ENCODE peak calls at places on chromosomes 2 and 18, in eight cellular contexts. One of them, this sample, is unnamed.

GRCh38 chr2:157898591-157898996 is 22.5 kb upstream of the ACVR1 start:
- DNase-seq in H1: no peak
- DNase-seq in spleen: no peak
- DNase-seq in GM12878: no peak
- DNase-seq in gastrocnemius medialis: no peak
- DNase-seq in IMR-90: peak; percentile 95
- DNase-seq in breast epithelium: no peak
- DNase-seq in stomach: peak; percentile 40
- DNase-seq in this sample: no peak

GRCh38 chr2:47783491-47784330 is 766 bp downstream of the MSH6 start:
- DNase-seq in H1: peak; percentile 89
- DNase-seq in spleen: peak; percentile 92
- DNase-seq in GM12878: peak; percentile 12
- DNase-seq in gastrocnemius medialis: peak; percentile 24
- DNase-seq in IMR-90: peak; percentile 32
- DNase-seq in breast epithelium: no peak
- DNase-seq in stomach: peak; percentile 72
- DNase-seq in this sample: peak; percentile 85

GRCh38 chr18:22639026-22639463 is 221.3 kb upstream of the CTAGE1 start:
- DNase-seq in H1: no peak
- DNase-seq in spleen: no peak
- DNase-seq in GM12878: no peak
- DNase-seq in gastrocnemius medialis: no peak
- DNase-seq in IMR-90: peak; percentile 88
- DNase-seq in breast epithelium: no peak
- DNase-seq in stomach: no peak
- DNase-seq in this sample: no peak

GRCh38 chr18:21557607-21558253 is 42.8 kb downstream of the ESCO1 start:
- DNase-seq in H1: no peak
- DNase-seq in spleen: no peak
- DNase-seq in GM12878: no peak
- DNase-seq in gastrocnemius medialis: no peak
- DNase-seq in IMR-90: no peak
- DNase-seq in breast epithelium: no peak
- DNase-seq in stomach: no peak
- DNase-seq in this sample: no peak

GRCh38 chr2:11945139-11946126 is 199.0 kb downstream of the LPIN1 start:
- DNase-seq in H1: no peak
- DNase-seq in spleen: no peak
- DNase-seq in GM12878: peak; percentile 50
- DNase-seq in gastrocnemius medialis: no peak
- DNase-seq in IMR-90: no peak
- DNase-seq in breast epithelium: no peak
- DNase-seq in stomach: no peak
- DNase-seq in this sample: no peak

GRCh38 chr18:10190564-10190963 is 263.9 kb upstream of the APCDD1 start:
- DNase-seq in H1: no peak
- DNase-seq in spleen: no peak
- DNase-seq in GM12878: no peak
- DNase-seq in gastrocnemius medialis: no peak
- DNase-seq in IMR-90: peak; percentile 20
- DNase-seq in breast epithelium: no peak
- DNase-seq in stomach: no peak
- DNase-seq in this sample: no peak

GRCh38 chr2:36569267-36569860 is 28.6 kb downstream of the FEZ2 start:
- DNase-seq in H1: no peak
- DNase-seq in spleen: no peak
- DNase-seq in GM12878: no peak
- DNase-seq in gastrocnemius medialis: no peak
- DNase-seq in IMR-90: no peak
- DNase-seq in breast epithelium: no peak
- DNase-seq in stomach: no peak
- DNase-seq in this sample: no peak

GRCh38 chr2:40043191-40043590 is 264.1 kb upstream of the THUMPD2 start:
- DNase-seq in H1: no peak
- DNase-seq in spleen: no peak
- DNase-seq in GM12878: no peak
- DNase-seq in gastrocnemius medialis: no peak
- DNase-seq in IMR-90: peak; percentile 71
- DNase-seq in breast epithelium: no peak
- DNase-seq in stomach: no peak
- DNase-seq in this sample: no peak

GRCh38 chr2:56127773-56128170 is 56.0 kb upstream of the CCDC85A start:
- DNase-seq in H1: no peak
- DNase-seq in spleen: no peak
- DNase-seq in GM12878: no peak
- DNase-seq in gastrocnemius medialis: no peak
- DNase-seq in IMR-90: no peak
- DNase-seq in breast epithelium: no peak
- DNase-seq in stomach: no peak
- DNase-seq in this sample: no peak

GRCh38 chr18:55110436-55110835 is 151.2 kb upstream of the CCDC68 start:
- DNase-seq in H1: no peak
- DNase-seq in spleen: no peak
- DNase-seq in GM12878: no peak
- DNase-seq in gastrocnemius medialis: no peak
- DNase-seq in IMR-90: no peak
- DNase-seq in breast epithelium: no peak
- DNase-seq in stomach: no peak
- DNase-seq in this sample: no peak

GRCh38 chr2:27275211-27276150 is at the start of gene DNAJC5G:
- DNase-seq in H1: no peak
- DNase-seq in spleen: no peak
- DNase-seq in GM12878: no peak
- DNase-seq in gastrocnemius medialis: no peak
- DNase-seq in IMR-90: no peak
- DNase-seq in breast epithelium: no peak
- DNase-seq in stomach: no peak
- DNase-seq in this sample: no peak

GRCh38 chr2:129713337-129713736 is 266.1 kb upstream of the RAB6C start:
- DNase-seq in H1: no peak
- DNase-seq in spleen: no peak
- DNase-seq in GM12878: no peak
- DNase-seq in gastrocnemius medialis: no peak
- DNase-seq in IMR-90: no peak
- DNase-seq in breast epithelium: no peak
- DNase-seq in stomach: no peak
- DNase-seq in this sample: no peak

GRCh38 chr18:40651163-40651562 is 1303.9 kb upstream of the PIK3C3 start:
- DNase-seq in H1: no peak
- DNase-seq in spleen: no peak
- DNase-seq in GM12878: no peak
- DNase-seq in gastrocnemius medialis: no peak
- DNase-seq in IMR-90: no peak
- DNase-seq in breast epithelium: no peak
- DNase-seq in stomach: no peak
- DNase-seq in this sample: no peak

GRCh38 chr2:120712180-120712678 is 23.4 kb upstream of the GLI2 start:
- DNase-seq in H1: no peak
- DNase-seq in spleen: peak; percentile 69
- DNase-seq in GM12878: no peak
- DNase-seq in gastrocnemius medialis: no peak
- DNase-seq in IMR-90: peak; percentile 35
- DNase-seq in breast epithelium: no peak
- DNase-seq in stomach: no peak
- DNase-seq in this sample: no peak

GRCh38 chr2:189379287-189379630 is 62.0 kb upstream of the WDR75 start:
- DNase-seq in H1: no peak
- DNase-seq in spleen: no peak
- DNase-seq in GM12878: no peak
- DNase-seq in gastrocnemius medialis: no peak
- DNase-seq in IMR-90: peak; percentile 47
- DNase-seq in breast epithelium: no peak
- DNase-seq in stomach: no peak
- DNase-seq in this sample: no peak

GRCh38 chr18:22276334-22276713 is 106.9 kb downstream of the GATA6 start:
- DNase-seq in H1: no peak
- DNase-seq in spleen: peak; percentile 78
- DNase-seq in GM12878: no peak
- DNase-seq in gastrocnemius medialis: no peak
- DNase-seq in IMR-90: no peak
- DNase-seq in breast epithelium: no peak
- DNase-seq in stomach: no peak
- DNase-seq in this sample: no peak

GRCh38 chr2:176150338-176151198 is 782 bp upstream of the HOXD4 start:
- DNase-seq in H1: no peak
- DNase-seq in spleen: no peak
- DNase-seq in GM12878: no peak
- DNase-seq in gastrocnemius medialis: no peak
- DNase-seq in IMR-90: no peak
- DNase-seq in breast epithelium: no peak
- DNase-seq in stomach: peak; percentile 14
- DNase-seq in this sample: no peak

GRCh38 chr2:176151199-176152099 is at the start of gene HOXD4:
- DNase-seq in H1: peak; percentile 60
- DNase-seq in spleen: no peak
- DNase-seq in GM12878: no peak
- DNase-seq in gastrocnemius medialis: no peak
- DNase-seq in IMR-90: no peak
- DNase-seq in breast epithelium: no peak
- DNase-seq in stomach: peak; percentile 20
- DNase-seq in this sample: no peak

GRCh38 chr2:176148758-176149483 is 2.4 kb upstream of the HOXD4 start:
- DNase-seq in H1: no peak
- DNase-seq in spleen: no peak
- DNase-seq in GM12878: no peak
- DNase-seq in gastrocnemius medialis: no peak
- DNase-seq in IMR-90: no peak
- DNase-seq in breast epithelium: no peak
- DNase-seq in stomach: peak; percentile 1
- DNase-seq in this sample: no peak

GRCh38 chr2:176147790-176148496 is 3.4 kb upstream of the HOXD4 start:
- DNase-seq in H1: peak; percentile 54
- DNase-seq in spleen: no peak
- DNase-seq in GM12878: no peak
- DNase-seq in gastrocnemius medialis: no peak
- DNase-seq in IMR-90: no peak
- DNase-seq in breast epithelium: no peak
- DNase-seq in stomach: peak; percentile 22
- DNase-seq in this sample: peak; percentile 55

DNA sequence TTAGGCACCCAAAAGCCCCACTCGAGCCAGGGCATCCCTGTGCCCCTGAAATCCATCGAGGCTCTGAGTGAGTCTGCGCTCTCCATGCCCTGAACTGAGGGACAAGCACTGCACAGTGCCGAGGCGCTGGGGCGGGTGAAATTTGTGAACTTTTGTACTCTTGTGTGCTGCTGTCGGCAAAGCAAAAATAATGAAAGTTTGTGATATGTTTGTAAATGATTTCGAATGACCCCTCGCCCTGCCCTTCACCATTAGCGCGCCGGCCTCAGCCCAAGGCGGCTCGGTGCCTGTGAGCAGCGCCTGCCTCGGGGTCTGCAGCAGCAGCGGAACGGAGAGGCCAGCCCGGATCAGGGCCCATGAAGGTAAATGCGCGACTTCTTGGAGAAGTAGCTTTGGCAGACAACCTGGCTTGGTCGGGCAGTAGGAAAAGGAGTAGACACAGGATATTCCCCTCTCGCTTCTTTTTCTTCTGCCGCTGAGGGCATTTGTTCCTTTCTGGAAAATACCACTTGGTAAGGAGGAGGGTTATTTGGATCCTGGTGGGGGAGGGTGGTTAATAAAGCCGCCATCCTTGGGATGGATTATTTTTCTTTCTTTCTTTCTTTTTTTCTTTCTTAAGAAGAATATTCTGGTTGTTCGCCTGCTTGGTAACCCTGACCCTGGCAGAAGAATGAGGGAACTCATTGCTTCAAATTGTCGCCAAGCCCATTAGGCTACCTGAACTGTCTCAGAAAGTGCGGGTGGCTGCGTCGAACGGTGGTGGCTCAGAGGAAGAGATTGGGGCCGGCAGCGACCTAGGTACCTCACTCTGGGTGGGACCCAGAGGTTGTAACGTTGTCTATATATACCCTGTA is 1.6 kb upstream of the HOXD4 start:
- DNase-seq in H1: peak; percentile 57
- DNase-seq in spleen: no peak
- DNase-seq in GM12878: no peak
- DNase-seq in gastrocnemius medialis: no peak
- DNase-seq in IMR-90: no peak
- DNase-seq in breast epithelium: no peak
- DNase-seq in stomach: peak; percentile 17
- DNase-seq in this sample: peak; percentile 61
- H3K27me3 ChIP-seq in H1: peaks cover 100% of the 10 kb centered on the region
- H3K27me3 ChIP-seq in spleen: peaks cover 94% of the 10 kb centered on the region
- H3K27me3 ChIP-seq in GM12878: peaks cover 35% of the 10 kb centered on the region
- H3K27me3 ChIP-seq in gastrocnemius medialis: peaks cover 7% of the 10 kb centered on the region
- H3K27me3 ChIP-seq in IMR-90: peaks cover 86% of the 10 kb centered on the region
- H3K27me3 ChIP-seq in breast epithelium: peaks cover 4% of the 10 kb centered on the region
- H3K27me3 ChIP-seq in stomach: peaks cover 98% of the 10 kb centered on the region
- H3K27me3 ChIP-seq in this sample: peaks cover 90% of the 10 kb centered on the region

GRCh38 chr2:9964334-9964980 is 13.0 kb downstream of the GRHL1 start:
- DNase-seq in H1: no peak
- DNase-seq in spleen: no peak
- DNase-seq in GM12878: no peak
- DNase-seq in gastrocnemius medialis: no peak
- DNase-seq in IMR-90: no peak
- DNase-seq in breast epithelium: no peak
- DNase-seq in stomach: no peak
- DNase-seq in this sample: no peak
- TF ChIP-seq POLR2A in H1: no peak
- TF ChIP-seq POLR2A in spleen: no peak
- TF ChIP-seq POLR2A in GM12878: no peak
- TF ChIP-seq POLR2A in gastrocnemius medialis: no peak
- TF ChIP-seq POLR2A in IMR-90: no peak
- TF ChIP-seq POLR2A in breast epithelium: no peak
- TF ChIP-seq POLR2A in stomach: no peak
- TF ChIP-seq POLR2A in this sample: no peak

DNA sequence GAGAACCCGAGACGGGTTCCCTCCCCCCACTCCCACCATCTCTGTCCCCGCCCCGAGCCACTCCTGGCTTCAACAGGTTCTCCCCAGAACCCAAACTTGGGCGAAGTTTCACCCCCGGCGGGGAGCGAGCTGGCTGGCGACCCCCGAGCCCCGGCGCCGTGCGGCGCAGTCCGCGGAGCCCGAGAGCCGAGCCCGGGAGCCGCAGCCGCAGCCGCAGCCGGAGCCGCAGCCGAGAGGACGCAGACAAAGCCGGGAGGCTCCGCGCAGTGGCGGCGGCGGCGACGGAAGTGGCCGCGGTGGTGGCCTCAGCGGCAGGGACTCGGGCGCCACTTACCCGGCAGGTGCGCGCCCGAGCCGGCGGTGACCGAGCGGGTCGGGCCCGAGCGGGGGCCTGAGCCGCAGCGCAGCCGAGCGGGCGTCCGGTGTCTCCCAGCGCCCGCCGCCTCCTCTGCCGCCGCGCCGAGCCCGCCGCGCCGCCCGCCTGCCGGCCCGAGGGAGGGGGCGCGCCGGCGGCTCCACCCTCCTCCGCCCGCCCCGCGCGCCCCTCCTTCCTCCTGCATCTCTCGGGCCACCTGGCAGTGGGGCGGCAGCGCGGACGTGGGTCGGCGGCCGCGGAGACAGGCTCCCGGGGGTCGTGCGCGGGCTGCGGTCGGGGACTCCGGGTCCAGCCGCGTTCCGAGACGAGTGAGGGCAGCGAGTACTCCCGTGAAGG is at the start of gene ECEL1:
- DNase-seq in H1: peak; percentile 71
- DNase-seq in spleen: peak; percentile 74
- DNase-seq in GM12878: no peak
- DNase-seq in gastrocnemius medialis: no peak
- DNase-seq in IMR-90: no peak
- DNase-seq in breast epithelium: no peak
- DNase-seq in stomach: no peak
- DNase-seq in this sample: no peak
- H3K27me3 ChIP-seq in H1: peaks cover 58% of the 10 kb centered on the region
- H3K27me3 ChIP-seq in spleen: peaks cover 64% of the 10 kb centered on the region
- H3K27me3 ChIP-seq in GM12878: no peaks in the 10 kb centered on the region
- H3K27me3 ChIP-seq in gastrocnemius medialis: peaks cover 39% of the 10 kb centered on the region
- H3K27me3 ChIP-seq in IMR-90: peaks cover 66% of the 10 kb centered on the region
- H3K27me3 ChIP-seq in breast epithelium: no peaks in the 10 kb centered on the region
- H3K27me3 ChIP-seq in stomach: peaks cover 50% of the 10 kb centered on the region
- H3K27me3 ChIP-seq in this sample: peaks cover 77% of the 10 kb centered on the region

GRCh38 chr2:233867993-233868532 is at the start of gene MSL3B:
- DNase-seq in H1: peak; percentile 70
- DNase-seq in spleen: peak; percentile 83
- DNase-seq in GM12878: no peak
- DNase-seq in gastrocnemius medialis: no peak
- DNase-seq in IMR-90: peak; percentile 42
- DNase-seq in breast epithelium: no peak
- DNase-seq in stomach: peak; percentile 51
- DNase-seq in this sample: no peak
- TF ChIP-seq POLR2A in H1: peak; percentile 66
- TF ChIP-seq POLR2A in spleen: no peak
- TF ChIP-seq POLR2A in GM12878: peak; percentile 69
- TF ChIP-seq POLR2A in gastrocnemius medialis: no peak
- TF ChIP-seq POLR2A in IMR-90: no peak
- TF ChIP-seq POLR2A in breast epithelium: no peak
- TF ChIP-seq POLR2A in stomach: no peak
- TF ChIP-seq POLR2A in this sample: no peak